ENCODE peak calls at places on chromosomes 16 and 17, in nine cellular contexts. T is PC-3; A is fibroblast of the aortic adventitia; L is BE2C; E is CD8-positive, alpha-beta T cell; N is AG09309; X is tibial nerve; J is HFF-Myc; I is heart right ventricle. Y is an unnamed sample.

GRCh38 chr16:71943887-71944286 is 48.6 kb downstream of the IST1 start:
- DNase-seq in T (no peak), I (no peak), E (no peak), J (no peak), X (no peak), A (no peak), N (no peak), L (no peak), Y (no peak)

GRCh38 chr16:48608871-48609452 is 1.0 kb downstream of the N4BP1 start:
- DNase-seq in I (no peak), X (no peak), L (peak), J (no peak), A (peak), T (no peak), N (no peak), E (no peak), Y (peak)

GRCh38 chr17:17635126-17635525 is 43.6 kb upstream of the PEMT start:
- DNase-seq in L (no peak), N (no peak), I (no peak), E (no peak), J (no peak), A (no peak), T (no peak), X (no peak), Y (no peak)

GRCh38 chr17:54172654-54173316 is 350.1 kb downstream of the KIF2B start:
- DNase-seq in J (no peak), L (peak), N (no peak), T (peak), E (no peak), A (peak), I (no peak), X (no peak), Y (no peak)

GRCh38 chr17:17018612-17019429 is 23.4 kb upstream of the MPRIP start:
- DNase-seq in X (no peak), E (no peak), I (no peak), L (no peak), A (no peak), N (no peak), J (no peak), T (peak), Y (peak)

GRCh38 chr16:79994413-79994812 is 393.9 kb upstream of the MAF start:
- DNase-seq in L (no peak), J (no peak), E (no peak), X (no peak), T (no peak), A (no peak), N (no peak), I (no peak), Y (no peak)

GRCh38 chr17:77266891-77267341 is 126.1 kb downstream of the SEC14L1 start:
- DNase-seq in N (no peak), T (no peak), J (no peak), A (no peak), L (no peak), X (no peak), E (no peak), I (no peak), Y (no peak)

GRCh38 chr16:73232555-73233422 is 184.9 kb upstream of the ZFHX3 start:
- DNase-seq in T (peak), N (peak), A (peak), J (peak), E (no peak), I (peak), X (no peak), L (peak), Y (no peak)

GRCh38 chr17:64232466-64233262 is 30.4 kb downstream of the TEX2 start:
- DNase-seq in T (no peak), E (no peak), I (no peak), J (no peak), A (no peak), N (no peak), L (no peak), X (no peak), Y (no peak)

GRCh38 chr16:28609631-28610594 is at the start of gene SULT1A1:
- DNase-seq in J (no peak), T (no peak), X (no peak), L (no peak), I (peak), A (peak), N (no peak), E (no peak), Y (peak)

GRCh38 chr17:49952209-49952911 is 16.6 kb upstream of the DLX4 start:
- DNase-seq in L (peak), N (peak), J (no peak), X (peak), E (peak), T (peak), I (peak), A (peak), Y (peak)

GRCh38 chr16:84155226-84155625 is 10.1 kb downstream of the DNAAF1 start:
- DNase-seq in I (no peak), N (no peak), X (no peak), A (no peak), T (no peak), L (no peak), J (no peak), E (no peak), Y (no peak)

GRCh38 chr16:83682126-83682857 is 125.5 kb upstream of the HSBP1 start:
- DNase-seq in E (no peak), A (no peak), X (no peak), J (no peak), T (no peak), N (no peak), I (no peak), L (no peak), Y (no peak)

DNA sequence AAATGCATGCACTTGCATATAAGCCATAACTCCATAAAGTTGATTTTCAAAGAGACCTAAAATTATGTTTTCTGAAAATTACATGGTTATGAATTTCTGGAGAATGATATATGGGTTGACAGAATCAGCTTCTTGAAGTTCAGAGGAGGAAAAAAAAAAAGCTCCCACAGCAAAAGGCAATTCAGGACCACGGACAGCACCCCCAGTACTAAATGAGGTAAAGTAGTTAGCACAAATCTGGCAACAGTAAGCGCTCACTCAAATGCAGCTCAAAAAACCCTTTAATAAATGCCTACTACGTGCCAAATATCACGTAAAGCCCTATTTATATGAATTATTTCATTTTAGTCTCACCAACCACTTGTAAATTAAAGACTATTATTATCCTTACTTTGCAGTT is 135.2 kb downstream of the SHISA9 start:
- DNase-seq in I (peak), L (no peak), T (peak), J (peak), X (no peak), A (peak), E (no peak), N (no peak), Y (peak)
- TF ChIP-seq CTCF in I (no peak), L (no peak), T (no peak), J (no peak), X (no peak), A (no peak), E (no peak), N (no peak), Y (no peak)

DNA sequence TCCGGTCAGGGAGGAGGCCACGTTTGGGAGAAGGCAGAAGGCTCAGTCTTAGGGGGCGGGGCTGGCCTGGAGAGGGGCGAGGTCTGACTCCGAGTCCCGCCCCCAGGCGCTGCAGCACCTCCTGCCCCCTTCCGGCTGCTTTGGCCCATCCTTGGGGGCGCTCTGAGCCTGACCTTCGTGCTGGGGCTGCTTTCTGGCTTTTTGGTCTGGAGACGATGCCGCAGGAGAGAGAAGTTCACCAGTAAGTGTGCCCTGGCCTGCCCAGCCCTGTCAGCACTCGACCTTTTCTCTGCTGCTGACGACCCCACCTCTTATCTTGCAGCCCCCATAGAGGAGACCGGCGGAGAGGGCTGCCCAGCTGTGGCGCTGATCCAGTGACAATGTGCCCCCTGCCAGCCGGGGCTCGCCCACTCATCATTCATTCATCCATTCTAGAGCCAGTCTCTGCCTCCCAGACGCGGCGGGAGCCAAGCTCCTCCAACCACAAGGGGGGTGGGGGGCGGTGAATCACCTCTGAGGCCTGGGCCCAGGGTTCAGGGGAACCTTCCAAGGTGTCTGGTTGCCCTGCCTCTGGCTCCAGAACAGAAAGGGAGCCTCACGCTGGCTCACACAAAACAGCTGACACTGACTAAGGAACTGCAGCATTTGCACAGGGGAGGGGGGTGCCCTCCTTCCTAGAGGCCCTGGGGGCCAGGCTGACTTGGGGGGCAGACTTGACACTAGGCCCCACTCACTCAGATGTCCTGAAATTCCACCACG is 1.5 kb downstream of the TNFRSF12A start:
- DNase-seq in J (peak), E (peak), L (peak), T (peak), A (peak), N (peak), I (peak), X (peak), Y (peak)
- TF ChIP-seq CTCF in J (peak), E (no peak), L (peak), T (no peak), A (peak), N (peak), I (no peak), X (peak), Y (no peak)

DNA sequence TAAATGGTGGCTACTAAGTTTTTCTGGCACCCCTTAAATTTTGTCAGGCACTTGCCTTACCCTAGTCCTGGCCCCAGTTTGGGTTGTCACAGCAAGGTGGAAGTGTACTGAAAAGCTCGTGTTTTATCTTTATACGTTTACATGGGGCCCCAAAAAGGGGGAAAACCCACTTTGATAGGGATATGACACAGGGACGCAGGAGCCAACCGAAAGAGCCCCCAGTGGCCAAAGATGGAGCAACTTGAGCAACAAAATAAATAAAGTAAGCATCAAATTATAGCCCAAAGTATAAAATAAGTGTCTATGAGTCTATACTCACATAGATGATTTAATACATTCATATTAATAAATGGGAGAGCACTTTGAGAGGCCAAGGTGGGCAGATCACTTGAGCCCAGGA is 5.0 kb upstream of the CETP start:
- DNase-seq in T (no peak), L (no peak), A (no peak), X (no peak), N (no peak), J (no peak), I (no peak), E (no peak), Y (no peak)
- TF ChIP-seq CTCF in T (peak), L (no peak), A (peak), X (no peak), N (no peak), J (peak), I (no peak), E (no peak), Y (no peak)

DNA sequence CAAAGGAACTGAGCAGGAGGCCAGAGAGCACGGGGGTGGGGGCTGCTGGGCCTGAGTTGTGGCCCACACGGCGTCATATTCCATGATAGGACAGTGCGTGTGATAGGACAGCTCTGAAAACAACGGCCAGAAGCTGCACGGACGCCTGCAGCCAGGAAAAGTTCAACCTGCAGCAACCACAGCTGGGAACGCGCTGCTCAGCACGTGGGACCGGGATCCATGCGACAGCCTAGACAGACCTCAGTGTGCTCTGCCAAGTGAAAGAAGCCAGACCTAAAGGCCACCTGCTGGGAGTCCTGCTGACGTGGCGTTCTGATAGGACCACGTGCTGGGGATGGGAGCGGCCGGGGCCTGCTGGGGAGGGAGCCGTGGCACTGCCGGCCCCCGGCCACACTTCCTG is 21.6 kb downstream of the CTU2 start:
- DNase-seq in A (no peak), E (no peak), J (no peak), X (no peak), L (peak), T (no peak), I (no peak), N (no peak), Y (no peak)
- TF ChIP-seq CTCF in A (no peak), E (no peak), J (no peak), X (no peak), L (no peak), T (no peak), I (no peak), N (no peak), Y (no peak)

GRCh38 chr17:29141484-29141835 is 38.7 kb downstream of the MYO18A start:
- DNase-seq in L (peak), X (no peak), J (no peak), T (no peak), A (no peak), N (no peak), I (no peak), E (no peak), Y (no peak)

GRCh38 chr17:29140631-29141483 is 39.3 kb downstream of the MYO18A start:
- DNase-seq in E (peak), L (peak), N (no peak), J (no peak), T (no peak), I (no peak), A (peak), X (no peak), Y (no peak)

GRCh38 chr17:29146369-29146972 is 33.7 kb downstream of the MYO18A start:
- DNase-seq in T (no peak), J (no peak), E (no peak), A (no peak), N (no peak), X (no peak), L (no peak), I (no peak), Y (no peak)

GRCh38 chr17:29145289-29146058 is 34.7 kb downstream of the MYO18A start:
- DNase-seq in T (peak), X (no peak), J (no peak), A (peak), N (no peak), L (peak), E (peak), I (peak), Y (peak)

DNA sequence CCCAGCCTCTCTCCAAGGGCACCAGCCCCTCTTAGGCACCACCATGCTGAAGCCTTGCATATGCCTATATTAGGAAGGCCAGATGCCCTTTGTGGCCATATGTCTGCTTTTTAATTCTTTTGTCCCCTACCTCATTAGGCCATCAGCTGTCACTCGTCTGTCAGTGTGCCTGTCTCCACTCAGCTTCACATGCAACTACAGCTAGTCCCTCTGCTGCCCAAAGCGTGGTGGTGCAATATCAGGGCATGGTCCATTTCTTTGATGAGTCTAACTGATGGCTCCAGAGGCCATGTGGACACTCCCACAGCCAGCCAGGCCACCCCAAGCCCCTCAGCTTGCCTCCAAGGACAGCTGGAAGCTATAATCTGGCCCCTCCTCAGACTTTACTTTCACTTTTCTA is 36.3 kb downstream of the MYO18A start:
- DNase-seq in X (no peak), N (no peak), J (no peak), T (peak), A (peak), I (no peak), E (no peak), L (peak), Y (no peak)
- TF ChIP-seq CTCF in X (peak), N (peak), J (peak), T (peak), A (peak), I (peak), E (no peak), L (peak), Y (no peak)

GRCh38 chr17:75625813-75626486 is 7.3 kb upstream of the SMIM5 start:
- DNase-seq in N (no peak), X (no peak), A (peak), L (peak), I (no peak), J (no peak), T (peak), E (no peak), Y (no peak)
- TF ChIP-seq CTCF in N (peak), X (peak), A (peak), L (peak), I (peak), J (peak), T (peak), E (no peak), Y (no peak)

DNA sequence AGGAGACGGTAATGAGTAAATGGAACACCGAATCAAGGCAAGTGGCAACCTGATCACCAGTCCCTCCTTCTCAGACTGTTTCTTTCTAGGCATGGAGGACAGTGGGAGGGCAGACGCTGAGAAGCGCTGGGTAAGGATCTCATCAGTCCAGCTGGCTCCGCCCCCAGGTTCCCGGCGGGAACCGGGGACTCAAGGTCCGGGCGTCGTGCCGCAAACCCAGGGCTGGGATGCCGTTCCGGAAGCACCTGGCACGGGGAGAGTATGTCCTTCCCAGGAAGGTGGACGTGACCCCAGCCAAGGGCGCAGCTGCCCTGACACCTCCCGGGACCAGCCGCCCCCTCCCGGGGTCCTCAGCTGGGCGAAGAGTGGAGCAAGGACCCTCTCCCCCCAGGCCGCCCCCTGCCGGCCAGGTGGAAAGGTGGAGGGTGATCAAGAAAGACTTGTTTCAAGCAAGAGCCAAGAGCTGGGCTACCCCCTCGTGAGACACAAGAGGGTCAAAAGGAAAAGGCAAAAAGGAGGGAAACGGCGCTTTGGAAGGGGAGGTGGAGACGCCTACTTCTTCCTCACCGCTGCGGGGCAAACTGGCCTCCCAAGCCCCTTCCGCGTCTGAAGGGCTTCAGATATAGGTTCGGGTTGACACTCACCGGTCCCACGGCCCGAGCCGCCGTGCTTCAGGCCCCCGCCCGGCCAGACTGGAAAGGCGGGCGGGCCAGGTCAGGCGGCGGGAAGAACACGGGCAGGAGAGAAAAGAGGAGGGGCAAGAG is at the start of gene MYO19:
- DNase-seq in L (peak), T (peak), J (no peak), N (no peak), X (peak), A (peak), E (peak), I (peak), Y (peak)
- TF ChIP-seq CTCF in L (peak), T (peak), J (peak), N (peak), X (peak), A (peak), E (peak), I (peak), Y (no peak)

GRCh38 chr16:19400709-19401108 is 17.0 kb upstream of the TMC5 start:
- DNase-seq in E (no peak), J (no peak), A (no peak), X (no peak), L (peak), I (no peak), N (no peak), T (no peak), Y (no peak)
- TF ChIP-seq CTCF in E (no peak), J (peak), A (no peak), X (no peak), L (peak), I (no peak), N (no peak), T (peak), Y (no peak)

DNA sequence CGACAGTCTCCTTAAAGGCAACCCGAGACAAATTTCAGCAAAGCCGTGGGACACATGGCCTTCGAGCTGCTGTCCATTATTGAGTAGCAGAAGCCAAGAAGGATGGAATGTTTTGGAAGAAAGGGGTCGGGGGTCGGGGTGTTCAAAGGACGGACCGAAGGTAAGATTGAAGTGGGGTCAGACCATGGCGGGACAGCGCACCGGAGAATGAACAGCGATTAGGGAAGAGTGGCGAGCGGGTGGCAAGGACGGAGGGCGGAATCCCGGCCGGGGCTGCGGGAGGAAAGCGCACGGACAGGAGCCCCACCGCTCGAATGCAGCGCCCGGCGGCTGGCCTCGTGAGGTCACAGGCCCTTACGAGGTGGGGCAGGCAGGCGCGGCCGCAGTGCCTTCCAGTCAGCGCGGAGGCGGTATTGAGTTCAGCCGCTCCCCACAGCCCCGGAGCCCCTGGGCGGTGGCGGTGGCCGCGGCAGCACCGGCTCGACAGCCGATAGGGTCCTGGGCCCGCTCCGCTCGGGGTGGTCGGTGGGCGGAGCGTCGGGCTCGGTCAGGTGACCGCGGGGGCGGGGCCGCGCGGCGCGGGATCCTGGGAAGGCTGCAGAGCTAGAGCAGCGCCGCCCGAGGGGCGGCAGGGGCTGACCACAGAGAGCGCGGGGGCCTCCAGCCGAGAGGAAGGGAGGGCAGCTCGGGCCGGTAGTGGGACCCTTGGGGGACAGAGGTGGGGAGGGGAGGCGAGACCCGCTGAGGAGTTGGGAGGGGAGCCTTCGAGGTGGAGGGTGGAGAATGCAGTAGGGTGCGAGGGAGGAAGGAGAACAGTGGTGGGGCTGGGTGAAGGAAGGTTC is at the start of gene EFCAB13:
- DNase-seq in J (no peak), A (peak), N (no peak), L (peak), I (peak), T (peak), E (peak), X (peak), Y (peak)
- TF ChIP-seq CTCF in J (no peak), A (peak), N (peak), L (peak), I (no peak), T (peak), E (peak), X (peak), Y (no peak)

Y was measured in stomach.